ENCODE peak calls at places on chromosomes 7 and 10, in five cellular contexts. H is fibroblast of the conjunctiva, C is left cardiac atrium, F is SK-N-SH, T is HTR-8/SVneo. Z is an unnamed sample.

GRCh38 chr7:33698692-33699128 is 206.6 kb upstream of the BMPER start:
- DNase-seq in T (no peak), H (no peak), C (no peak), F (no peak), Z (no peak)

GRCh38 chr7:24576171-24577052 is 3.2 kb downstream of the PALS2 start:
- DNase-seq in H (peak), T (peak), F (peak), C (no peak), Z (peak)

GRCh38 chr7:121503039-121503438 is 106.9 kb upstream of the FAM3C start:
- DNase-seq in C (no peak), H (no peak), T (no peak), F (no peak), Z (no peak)

GRCh38 chr10:22436526-22436892 is 91.2 kb downstream of the SPAG6 start:
- DNase-seq in C (no peak), H (no peak), T (no peak), F (no peak), Z (no peak)

GRCh38 chr7:11858026-11858425 is 26.0 kb upstream of the THSD7A start:
- DNase-seq in C (no peak), T (no peak), H (no peak), F (no peak), Z (no peak)

GRCh38 chr7:42661312-42661711 is 250.6 kb downstream of the C7orf25 start:
- DNase-seq in T (peak), C (no peak), H (peak), F (no peak), Z (no peak)

GRCh38 chr10:17138450-17139062 is 8.9 kb upstream of the CUBN start:
- DNase-seq in H (no peak), F (no peak), C (no peak), T (no peak), Z (peak)

GRCh38 chr10:132297521-132297920 is 10.2 kb downstream of the STK32C start:
- DNase-seq in H (no peak), T (no peak), F (no peak), C (peak), Z (no peak)

GRCh38 chr10:124470544-124471449 is 9.2 kb downstream of the LHPP start:
- DNase-seq in H (no peak), F (no peak), C (no peak), T (no peak), Z (no peak)

GRCh38 chr10:11527700-11528255 is 83.7 kb downstream of the USP6NL start:
- DNase-seq in T (no peak), H (no peak), C (no peak), F (no peak), Z (no peak)

GRCh38 chr7:92754756-92755581 is 81.4 kb downstream of the CDK6 start:
- DNase-seq in F (peak), C (no peak), T (no peak), H (no peak), Z (no peak)

GRCh38 chr7:95055295-95055694 is 147.9 kb downstream of the PPP1R9A start:
- DNase-seq in C (no peak), H (no peak), F (no peak), T (no peak), Z (no peak)

GRCh38 chr10:3220853-3221252 is 48.3 kb upstream of the PITRM1 start:
- DNase-seq in T (no peak), H (no peak), C (no peak), F (no peak), Z (no peak)

GRCh38 chr7:124791876-124792446 is 26.4 kb upstream of the GPR37 start:
- DNase-seq in F (no peak), C (no peak), H (no peak), T (no peak), Z (no peak)

GRCh38 chr7:99393363-99394187 is 14.8 kb downstream of the PDAP1 start:
- DNase-seq in H (no peak), C (peak), T (no peak), F (peak), Z (no peak)